ENCODE peak calls at places on chromosomes 1 and 21, in nine cellular contexts. One of them, this sample, is unnamed.

GRCh38 chr21:36700295-36700960 is 1.5 kb downstream of the SIM2 start:
- DNase-seq in Calu3: peak
- DNase-seq in iris pigment epithelial cell: no peak
- DNase-seq in stimulated activated CD4-positive, alpha-beta T cell treated with anti-CD3 and anti-CD28 coated beads, TNF-alpha, amount 100 ng/mL, for 48 hours: no peak
- DNase-seq in NCI-H2081: no peak
- DNase-seq in HFFc6: no peak
- DNase-seq in uterus: no peak
- DNase-seq in mucosa of gallbladder: no peak
- DNase-seq in stimulated activated CD8-positive, alpha-beta memory T cell treated with anti-CD3 and anti-CD28 coated beads, Interleukin-15, amount 100 ng/mL, for 48 hours: no peak
- DNase-seq in this sample: no peak

GRCh38 chr1:193431265-193431977 is 245.0 kb upstream of the B3GALT2 start:
- DNase-seq in mucosa of gallbladder: peak
- DNase-seq in Calu3: peak
- DNase-seq in iris pigment epithelial cell: no peak
- DNase-seq in stimulated activated CD8-positive, alpha-beta memory T cell treated with anti-CD3 and anti-CD28 coated beads, Interleukin-15, amount 100 ng/mL, for 48 hours: no peak
- DNase-seq in stimulated activated CD4-positive, alpha-beta T cell treated with anti-CD3 and anti-CD28 coated beads, TNF-alpha, amount 100 ng/mL, for 48 hours: no peak
- DNase-seq in NCI-H2081: no peak
- DNase-seq in HFFc6: no peak
- DNase-seq in uterus: no peak
- DNase-seq in this sample: no peak

GRCh38 chr1:209607102-209607794 is 23.7 kb downstream of the CAMK1G start:
- DNase-seq in NCI-H2081: no peak
- DNase-seq in mucosa of gallbladder: no peak
- DNase-seq in stimulated activated CD8-positive, alpha-beta memory T cell treated with anti-CD3 and anti-CD28 coated beads, Interleukin-15, amount 100 ng/mL, for 48 hours: no peak
- DNase-seq in Calu3: peak
- DNase-seq in iris pigment epithelial cell: peak
- DNase-seq in uterus: no peak
- DNase-seq in HFFc6: peak
- DNase-seq in stimulated activated CD4-positive, alpha-beta T cell treated with anti-CD3 and anti-CD28 coated beads, TNF-alpha, amount 100 ng/mL, for 48 hours: peak
- DNase-seq in this sample: no peak

GRCh38 chr1:60427194-60427593 is 353.6 kb upstream of the C1orf87 start:
- DNase-seq in uterus: no peak
- DNase-seq in stimulated activated CD8-positive, alpha-beta memory T cell treated with anti-CD3 and anti-CD28 coated beads, Interleukin-15, amount 100 ng/mL, for 48 hours: no peak
- DNase-seq in Calu3: no peak
- DNase-seq in mucosa of gallbladder: no peak
- DNase-seq in NCI-H2081: no peak
- DNase-seq in iris pigment epithelial cell: peak
- DNase-seq in stimulated activated CD4-positive, alpha-beta T cell treated with anti-CD3 and anti-CD28 coated beads, TNF-alpha, amount 100 ng/mL, for 48 hours: no peak
- DNase-seq in HFFc6: no peak
- DNase-seq in this sample: no peak

GRCh38 chr1:221810406-221810805 is 68.5 kb upstream of the DUSP10 start:
- DNase-seq in mucosa of gallbladder: no peak
- DNase-seq in stimulated activated CD8-positive, alpha-beta memory T cell treated with anti-CD3 and anti-CD28 coated beads, Interleukin-15, amount 100 ng/mL, for 48 hours: no peak
- DNase-seq in stimulated activated CD4-positive, alpha-beta T cell treated with anti-CD3 and anti-CD28 coated beads, TNF-alpha, amount 100 ng/mL, for 48 hours: no peak
- DNase-seq in Calu3: no peak
- DNase-seq in NCI-H2081: no peak
- DNase-seq in uterus: no peak
- DNase-seq in HFFc6: peak
- DNase-seq in iris pigment epithelial cell: peak
- DNase-seq in this sample: no peak

GRCh38 chr1:6986281-6986680 is 201.0 kb downstream of the CAMTA1 start:
- DNase-seq in stimulated activated CD4-positive, alpha-beta T cell treated with anti-CD3 and anti-CD28 coated beads, TNF-alpha, amount 100 ng/mL, for 48 hours: no peak
- DNase-seq in iris pigment epithelial cell: no peak
- DNase-seq in HFFc6: no peak
- DNase-seq in uterus: no peak
- DNase-seq in mucosa of gallbladder: no peak
- DNase-seq in Calu3: no peak
- DNase-seq in stimulated activated CD8-positive, alpha-beta memory T cell treated with anti-CD3 and anti-CD28 coated beads, Interleukin-15, amount 100 ng/mL, for 48 hours: no peak
- DNase-seq in NCI-H2081: no peak
- DNase-seq in this sample: no peak

GRCh38 chr1:30085814-30086770 is 637.3 kb downstream of the MATN1 start:
- DNase-seq in stimulated activated CD4-positive, alpha-beta T cell treated with anti-CD3 and anti-CD28 coated beads, TNF-alpha, amount 100 ng/mL, for 48 hours: peak
- DNase-seq in stimulated activated CD8-positive, alpha-beta memory T cell treated with anti-CD3 and anti-CD28 coated beads, Interleukin-15, amount 100 ng/mL, for 48 hours: peak
- DNase-seq in iris pigment epithelial cell: peak
- DNase-seq in NCI-H2081: peak
- DNase-seq in Calu3: peak
- DNase-seq in uterus: peak
- DNase-seq in mucosa of gallbladder: peak
- DNase-seq in HFFc6: no peak
- DNase-seq in this sample: peak

GRCh38 chr1:43065191-43065590 is 106.5 kb upstream of the SLC2A1 start:
- DNase-seq in Calu3: no peak
- DNase-seq in iris pigment epithelial cell: no peak
- DNase-seq in mucosa of gallbladder: no peak
- DNase-seq in stimulated activated CD4-positive, alpha-beta T cell treated with anti-CD3 and anti-CD28 coated beads, TNF-alpha, amount 100 ng/mL, for 48 hours: no peak
- DNase-seq in stimulated activated CD8-positive, alpha-beta memory T cell treated with anti-CD3 and anti-CD28 coated beads, Interleukin-15, amount 100 ng/mL, for 48 hours: no peak
- DNase-seq in uterus: no peak
- DNase-seq in NCI-H2081: no peak
- DNase-seq in HFFc6: no peak
- DNase-seq in this sample: no peak

GRCh38 chr1:46197551-46198025 is 646 bp downstream of the POMGNT1 start:
- DNase-seq in stimulated activated CD8-positive, alpha-beta memory T cell treated with anti-CD3 and anti-CD28 coated beads, Interleukin-15, amount 100 ng/mL, for 48 hours: no peak
- DNase-seq in iris pigment epithelial cell: no peak
- DNase-seq in uterus: no peak
- DNase-seq in stimulated activated CD4-positive, alpha-beta T cell treated with anti-CD3 and anti-CD28 coated beads, TNF-alpha, amount 100 ng/mL, for 48 hours: no peak
- DNase-seq in mucosa of gallbladder: no peak
- DNase-seq in Calu3: no peak
- DNase-seq in HFFc6: no peak
- DNase-seq in NCI-H2081: no peak
- DNase-seq in this sample: no peak

This sample was measured in Ammon's horn.